ENCODE peak calls at places on chromosome 17, in four cellular contexts. S is aorta, Y is heart left ventricle, I is tibial artery. L is an unnamed sample.

GRCh38 chr17:39152134-39152884 is 872 bp upstream of the PLXDC1 start:
- DNase-seq in I (no peak), Y (peak; percentile 63), S (peak; percentile 53), L (peak; percentile 65)

GRCh38 chr17:4573682-4574081 is 10.6 kb upstream of the SMTNL2 start:
- DNase-seq in S (no peak), I (no peak), Y (peak; percentile 51), L (no peak)

GRCh38 chr17:58184308-58184985 is 8.1 kb upstream of the EPX start:
- DNase-seq in I (no peak), Y (no peak), S (no peak), L (peak; percentile 68)

GRCh38 chr17:76008630-76009425 is 8.2 kb downstream of the CDK3 start:
- DNase-seq in Y (no peak), I (no peak), S (no peak), L (no peak)

GRCh38 chr17:68600123-68600880 is 865 bp downstream of the FAM20A start:
- DNase-seq in S (peak; percentile 61), Y (peak; percentile 49), I (no peak), L (peak; percentile 87)

GRCh38 chr17:7323731-7324437 is 5.3 kb downstream of the NEURL4 start:
- DNase-seq in Y (peak; percentile 52), S (no peak), I (peak; percentile 48), L (peak; percentile 98)

GRCh38 chr17:51516924-51517323 is 256.6 kb downstream of the UTP18 start:
- DNase-seq in Y (no peak), I (no peak), S (no peak), L (no peak)

GRCh38 chr17:8126306-8127066 is 2.6 kb upstream of the HES7 start:
- DNase-seq in I (no peak), Y (no peak), S (no peak), L (peak; percentile 92)

GRCh38 chr17:67469208-67469980 is 92.3 kb downstream of the PITPNC1 start:
- DNase-seq in I (no peak), S (no peak), Y (no peak), L (no peak)

GRCh38 chr17:75478508-75478907 is 22.1 kb downstream of the TMEM94 start:
- DNase-seq in Y (no peak), S (no peak), I (no peak), L (peak; percentile 62)

GRCh38 chr17:14203392-14203791 is 33.3 kb downstream of the CDRT15 start:
- DNase-seq in Y (no peak), S (no peak), I (no peak), L (peak; percentile 58)

GRCh38 chr17:3029213-3029913 is 34.0 kb downstream of the OR1D5 start:
- DNase-seq in S (no peak), I (peak; percentile 12), Y (peak; percentile 71), L (no peak)

GRCh38 chr17:71501716-71502115 is 619.1 kb upstream of the SOX9 start:
- DNase-seq in I (no peak), Y (no peak), S (no peak), L (no peak)

GRCh38 chr17:7972131-7972785 is 30.2 kb upstream of the GUCY2D start:
- DNase-seq in Y (no peak), S (no peak), I (no peak), L (no peak)

GRCh38 chr17:29941334-29941733 is at the start of gene EFCAB5:
- DNase-seq in I (no peak), Y (no peak), S (no peak), L (no peak)

GRCh38 chr17:77353684-77354419 is 213.1 kb downstream of the SEC14L1 start:
- DNase-seq in I (no peak), Y (peak; percentile 7), S (no peak), L (peak; percentile 32)

GRCh38 chr17:71963341-71963740 is 157.5 kb upstream of the SOX9 start:
- DNase-seq in Y (no peak), I (no peak), S (no peak), L (no peak)

GRCh38 chr17:75549246-75550138 is 24.0 kb downstream of the LLGL2 start:
- DNase-seq in Y (no peak), S (no peak), I (no peak), L (peak; percentile 94)

GRCh38 chr17:76155988-76156661 is 15.1 kb upstream of the FOXJ1 start:
- DNase-seq in I (no peak), S (no peak), Y (no peak), L (no peak)

GRCh38 chr17:63954402-63955063 is 18.2 kb downstream of the SCN4A start:
- DNase-seq in S (no peak), I (no peak), Y (no peak), L (no peak)

GRCh38 chr17:79942591-79943353 is 92.9 kb downstream of the TBC1D16 start:
- DNase-seq in S (peak; percentile 39), Y (no peak), I (peak; percentile 19), L (peak; percentile 49)

GRCh38 chr17:77327181-77327565 is 186.4 kb downstream of the SEC14L1 start:
- DNase-seq in S (no peak), I (no peak), Y (peak; percentile 14), L (peak; percentile 46)

GRCh38 chr17:50037321-50038107 is 18.4 kb upstream of the ITGA3 start:
- DNase-seq in S (peak; percentile 86), Y (no peak), I (peak; percentile 69), L (peak; percentile 58)

GRCh38 chr17:19248923-19249574 is 11.9 kb downstream of the EPN2 start:
- DNase-seq in Y (peak; percentile 32), S (peak; percentile 82), I (peak; percentile 60), L (no peak)

GRCh38 chr17:3035256-3035967 is 28.0 kb downstream of the OR1D5 start:
- DNase-seq in Y (no peak), I (no peak), S (no peak), L (no peak)

GRCh38 chr17:11240841-11241610 is at the start of gene SHISA6:
- DNase-seq in I (no peak), S (no peak), Y (no peak), L (peak; percentile 82)

GRCh38 chr17:58207451-58207850 is 11.6 kb downstream of the MKS1 start:
- DNase-seq in S (no peak), I (no peak), Y (no peak), L (no peak)

GRCh38 chr17:39097159-39097519 is 54.3 kb downstream of the PLXDC1 start:
- DNase-seq in Y (no peak), S (no peak), I (no peak), L (no peak)

GRCh38 chr17:49913226-49914095 is 55.5 kb upstream of the DLX4 start:
- DNase-seq in S (no peak), Y (no peak), I (no peak), L (no peak)

DNA sequence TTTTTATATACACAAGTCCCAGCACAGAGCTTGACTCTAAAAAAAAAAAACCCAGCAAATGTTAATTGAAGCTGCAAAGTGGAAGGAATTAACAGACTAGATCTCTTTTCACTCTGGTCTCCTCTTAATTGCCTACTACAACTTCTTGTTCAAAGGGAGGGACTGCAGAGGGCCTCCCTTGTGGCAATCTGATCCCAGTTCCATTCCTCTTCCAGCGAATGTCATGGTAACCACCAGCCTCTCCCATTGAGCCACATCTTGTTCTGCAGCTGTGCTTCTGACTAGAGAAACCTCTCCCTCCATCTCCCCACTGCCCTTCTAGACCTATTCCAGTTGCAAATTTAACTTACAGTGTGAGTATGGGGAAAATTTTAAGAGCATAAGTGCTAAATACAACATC is 5.9 kb downstream of the SUPT6H start:
- DNase-seq in I (no peak), S (no peak), Y (no peak), L (no peak)
- H3K36me3 ChIP-seq in I (peaks cover 63% of the 10 kb centered on the region), S (peaks cover 2% of the 10 kb centered on the region), Y (peaks cover 17% of the 10 kb centered on the region), L (peaks cover 16% of the 10 kb centered on the region)

GRCh38 chr17:82604532-82604931 is 43.7 kb downstream of the WDR45B start:
- DNase-seq in Y (no peak), I (no peak), S (no peak), L (no peak)
- H3K36me3 ChIP-seq in Y (peaks cover 5% of the 10 kb centered on the region), I (peaks cover 87% of the 10 kb centered on the region), S (peaks cover 6% of the 10 kb centered on the region), L (peaks cover 20% of the 10 kb centered on the region)

GRCh38 chr17:12422632-12423031 is 243.1 kb upstream of the MYOCD start:
- DNase-seq in I (no peak), S (no peak), Y (peak; percentile 29), L (no peak)
- H3K36me3 ChIP-seq in I (no peaks in the 10 kb centered on the region), S (no peaks in the 10 kb centered on the region), Y (no peaks in the 10 kb centered on the region), L (no peaks in the 10 kb centered on the region)

DNA sequence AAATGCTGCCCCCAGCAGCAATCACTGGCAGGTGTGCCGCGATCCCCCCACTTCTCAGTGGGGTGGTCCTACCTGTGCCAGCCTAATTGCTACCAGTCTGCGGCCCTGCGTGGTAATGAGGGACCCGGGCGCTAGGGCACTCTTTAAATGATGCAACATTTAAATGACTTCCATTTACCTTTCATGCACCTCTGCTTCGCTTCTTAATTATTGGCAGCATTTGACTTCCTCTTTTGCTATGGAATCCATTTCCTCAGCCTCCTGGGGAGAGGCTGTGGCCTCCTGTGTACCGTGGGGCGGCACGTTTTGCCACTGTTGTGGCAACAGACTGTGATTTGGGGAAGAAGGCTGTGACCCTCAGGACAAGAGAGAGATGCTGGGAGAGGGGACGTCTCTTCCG is 86.1 kb downstream of the RPA1 start:
- DNase-seq in Y (no peak), S (peak; percentile 7), I (no peak), L (no peak)
- H3K36me3 ChIP-seq in Y (no peaks in the 10 kb centered on the region), S (no peaks in the 10 kb centered on the region), I (no peaks in the 10 kb centered on the region), L (no peaks in the 10 kb centered on the region)

GRCh38 chr17:44220211-44221071 is 966 bp upstream of the UBTF start:
- DNase-seq in S (peak; percentile 67), Y (peak; percentile 55), I (peak; percentile 33), L (peak; percentile 85)
- H3K36me3 ChIP-seq in S (peaks cover 5% of the 10 kb centered on the region), Y (peaks cover 9% of the 10 kb centered on the region), I (peaks cover 19% of the 10 kb centered on the region), L (peaks cover 16% of the 10 kb centered on the region)

GRCh38 chr17:73205326-73205980 is 12.6 kb downstream of the COG1 start:
- DNase-seq in I (no peak), Y (no peak), S (no peak), L (no peak)
- H3K36me3 ChIP-seq in I (peaks cover 95% of the 10 kb centered on the region), Y (peaks cover 33% of the 10 kb centered on the region), S (peaks cover 7% of the 10 kb centered on the region), L (peaks cover 47% of the 10 kb centered on the region)

GRCh38 chr17:65530985-65531507 is 30.4 kb downstream of the AXIN2 start:
- DNase-seq in Y (peak; percentile 38), I (no peak), S (no peak), L (peak; percentile 60)
- H3K36me3 ChIP-seq in Y (no peaks in the 10 kb centered on the region), I (peaks cover 60% of the 10 kb centered on the region), S (no peaks in the 10 kb centered on the region), L (peaks cover 32% of the 10 kb centered on the region)

L was measured in H7.